ENCODE peak calls at places on chromosomes 13 and 19, in ten cellular contexts. One of them, this sample, is unnamed.

GRCh38 chr13:94305463-94305862 is 174.0 kb downstream of the DCT start:
- DNase-seq in uterus: no peak
- DNase-seq in mesendoderm: no peak
- DNase-seq in suprapubic skin: no peak
- DNase-seq in Caco-2: no peak
- DNase-seq in cardiac muscle cell: no peak
- DNase-seq in IMR-90: peak; percentile 90
- DNase-seq in thoracic aorta: no peak
- DNase-seq in vagina: no peak
- DNase-seq in left ventricle myocardium inferior: no peak
- DNase-seq in this sample: no peak

GRCh38 chr13:44212633-44213387 is 160.8 kb upstream of the SERP2 start:
- DNase-seq in uterus: no peak
- DNase-seq in mesendoderm: peak; percentile 84
- DNase-seq in suprapubic skin: no peak
- DNase-seq in Caco-2: peak; percentile 90
- DNase-seq in cardiac muscle cell: no peak
- DNase-seq in IMR-90: peak; percentile 77
- DNase-seq in thoracic aorta: no peak
- DNase-seq in vagina: no peak
- DNase-seq in left ventricle myocardium inferior: peak; percentile 61
- DNase-seq in this sample: no peak

GRCh38 chr13:113528798-113529180 is 38.3 kb upstream of the DCUN1D2 start:
- DNase-seq in uterus: no peak
- DNase-seq in mesendoderm: no peak
- DNase-seq in suprapubic skin: no peak
- DNase-seq in Caco-2: no peak
- DNase-seq in cardiac muscle cell: peak; percentile 67
- DNase-seq in IMR-90: no peak
- DNase-seq in thoracic aorta: no peak
- DNase-seq in vagina: no peak
- DNase-seq in left ventricle myocardium inferior: no peak
- DNase-seq in this sample: peak; percentile 38

GRCh38 chr13:84902243-84902642 is 897.0 kb downstream of the SLITRK6 start:
- DNase-seq in uterus: no peak
- DNase-seq in mesendoderm: no peak
- DNase-seq in suprapubic skin: no peak
- DNase-seq in Caco-2: no peak
- DNase-seq in cardiac muscle cell: no peak
- DNase-seq in IMR-90: no peak
- DNase-seq in thoracic aorta: no peak
- DNase-seq in vagina: no peak
- DNase-seq in left ventricle myocardium inferior: no peak
- DNase-seq in this sample: no peak

GRCh38 chr13:85261757-85262346 is 537.4 kb downstream of the SLITRK6 start:
- DNase-seq in uterus: no peak
- DNase-seq in mesendoderm: no peak
- DNase-seq in suprapubic skin: no peak
- DNase-seq in Caco-2: no peak
- DNase-seq in cardiac muscle cell: peak; percentile 28
- DNase-seq in IMR-90: peak; percentile 12
- DNase-seq in thoracic aorta: no peak
- DNase-seq in vagina: no peak
- DNase-seq in left ventricle myocardium inferior: no peak
- DNase-seq in this sample: no peak

GRCh38 chr19:16385821-16386220 is 61.2 kb downstream of the KLF2 start:
- DNase-seq in uterus: no peak
- DNase-seq in mesendoderm: no peak
- DNase-seq in suprapubic skin: no peak
- DNase-seq in Caco-2: no peak
- DNase-seq in cardiac muscle cell: no peak
- DNase-seq in IMR-90: no peak
- DNase-seq in thoracic aorta: no peak
- DNase-seq in vagina: no peak
- DNase-seq in left ventricle myocardium inferior: peak; percentile 9
- DNase-seq in this sample: no peak

GRCh38 chr19:52935434-52935833 is 12.2 kb upstream of the ZNF888 start:
- DNase-seq in uterus: no peak
- DNase-seq in mesendoderm: no peak
- DNase-seq in suprapubic skin: no peak
- DNase-seq in Caco-2: no peak
- DNase-seq in cardiac muscle cell: no peak
- DNase-seq in IMR-90: peak; percentile 58
- DNase-seq in thoracic aorta: no peak
- DNase-seq in vagina: no peak
- DNase-seq in left ventricle myocardium inferior: no peak
- DNase-seq in this sample: no peak

GRCh38 chr19:35272954-35273649 is 4.3 kb downstream of the USF2 start:
- DNase-seq in uterus: no peak
- DNase-seq in mesendoderm: no peak
- DNase-seq in suprapubic skin: no peak
- DNase-seq in Caco-2: no peak
- DNase-seq in cardiac muscle cell: no peak
- DNase-seq in IMR-90: no peak
- DNase-seq in thoracic aorta: no peak
- DNase-seq in vagina: no peak
- DNase-seq in left ventricle myocardium inferior: no peak
- DNase-seq in this sample: no peak

GRCh38 chr19:1529430-1529816 is 5.5 kb downstream of the PLK5 start:
- DNase-seq in uterus: no peak
- DNase-seq in mesendoderm: no peak
- DNase-seq in suprapubic skin: no peak
- DNase-seq in Caco-2: no peak
- DNase-seq in cardiac muscle cell: no peak
- DNase-seq in IMR-90: no peak
- DNase-seq in thoracic aorta: no peak
- DNase-seq in vagina: no peak
- DNase-seq in left ventricle myocardium inferior: no peak
- DNase-seq in this sample: no peak

GRCh38 chr13:50650936-50651638 is 192.4 kb downstream of the DLEU7 start:
- DNase-seq in uterus: no peak
- DNase-seq in mesendoderm: no peak
- DNase-seq in suprapubic skin: no peak
- DNase-seq in Caco-2: no peak
- DNase-seq in cardiac muscle cell: no peak
- DNase-seq in IMR-90: peak; percentile 46
- DNase-seq in thoracic aorta: no peak
- DNase-seq in vagina: no peak
- DNase-seq in left ventricle myocardium inferior: no peak
- DNase-seq in this sample: no peak

GRCh38 chr13:31896427-31896826 is 135.1 kb upstream of the FRY start:
- DNase-seq in uterus: no peak
- DNase-seq in mesendoderm: peak; percentile 13
- DNase-seq in suprapubic skin: no peak
- DNase-seq in Caco-2: no peak
- DNase-seq in cardiac muscle cell: no peak
- DNase-seq in IMR-90: peak; percentile 63
- DNase-seq in thoracic aorta: no peak
- DNase-seq in vagina: no peak
- DNase-seq in left ventricle myocardium inferior: peak; percentile 42
- DNase-seq in this sample: no peak

GRCh38 chr19:41691268-41691970 is 3.3 kb upstream of the CEACAM7 start:
- DNase-seq in uterus: no peak
- DNase-seq in mesendoderm: peak; percentile 8
- DNase-seq in suprapubic skin: no peak
- DNase-seq in Caco-2: peak; percentile 41
- DNase-seq in cardiac muscle cell: no peak
- DNase-seq in IMR-90: no peak
- DNase-seq in thoracic aorta: no peak
- DNase-seq in vagina: peak; percentile 72
- DNase-seq in left ventricle myocardium inferior: no peak
- DNase-seq in this sample: peak; percentile 50

GRCh38 chr19:39247701-39248664 is 673 bp downstream of the IFNL4 start:
- DNase-seq in uterus: no peak
- DNase-seq in mesendoderm: peak; percentile 29
- DNase-seq in suprapubic skin: no peak
- DNase-seq in Caco-2: no peak
- DNase-seq in cardiac muscle cell: peak; percentile 47
- DNase-seq in IMR-90: no peak
- DNase-seq in thoracic aorta: no peak
- DNase-seq in vagina: no peak
- DNase-seq in left ventricle myocardium inferior: no peak
- DNase-seq in this sample: no peak

GRCh38 chr13:94712812-94713555 is 639 bp upstream of the SOX21 start:
- DNase-seq in uterus: no peak
- DNase-seq in mesendoderm: peak; percentile 46
- DNase-seq in suprapubic skin: peak; percentile 60
- DNase-seq in Caco-2: peak; percentile 30
- DNase-seq in cardiac muscle cell: peak; percentile 72
- DNase-seq in IMR-90: peak; percentile 46
- DNase-seq in thoracic aorta: no peak
- DNase-seq in vagina: no peak
- DNase-seq in left ventricle myocardium inferior: no peak
- DNase-seq in this sample: no peak

GRCh38 chr19:47443331-47443730 is 24.0 kb upstream of the MEIS3 start:
- DNase-seq in uterus: no peak
- DNase-seq in mesendoderm: no peak
- DNase-seq in suprapubic skin: no peak
- DNase-seq in Caco-2: no peak
- DNase-seq in cardiac muscle cell: no peak
- DNase-seq in IMR-90: no peak
- DNase-seq in thoracic aorta: no peak
- DNase-seq in vagina: no peak
- DNase-seq in left ventricle myocardium inferior: no peak
- DNase-seq in this sample: no peak

GRCh38 chr19:39186391-39186790 is 10.4 kb upstream of the NCCRP1 start:
- DNase-seq in uterus: no peak
- DNase-seq in mesendoderm: no peak
- DNase-seq in suprapubic skin: no peak
- DNase-seq in Caco-2: no peak
- DNase-seq in cardiac muscle cell: no peak
- DNase-seq in IMR-90: no peak
- DNase-seq in thoracic aorta: no peak
- DNase-seq in vagina: no peak
- DNase-seq in left ventricle myocardium inferior: no peak
- DNase-seq in this sample: no peak

DNA sequence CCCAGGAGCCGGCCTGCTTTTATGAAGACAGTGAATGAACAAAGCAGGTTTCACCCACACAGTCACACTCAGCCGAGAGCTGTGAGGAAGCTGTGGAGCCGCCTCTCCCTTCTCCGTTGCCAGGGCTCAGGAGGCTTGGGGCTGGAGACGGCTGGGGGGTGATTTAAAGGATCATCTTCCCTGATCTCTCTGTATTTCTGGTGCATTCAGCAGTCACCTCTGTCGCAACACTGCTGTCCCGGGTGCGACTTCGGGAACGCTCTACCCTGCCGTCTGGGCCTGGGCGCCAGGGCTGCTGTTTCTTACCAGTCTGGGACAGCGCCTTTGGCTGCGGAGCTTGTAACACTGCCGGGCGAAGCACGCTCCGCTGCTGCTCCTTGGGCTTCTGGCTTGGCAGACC is 18.1 kb downstream of the CAPS start:
- DNase-seq in uterus: no peak
- DNase-seq in mesendoderm: no peak
- DNase-seq in suprapubic skin: no peak
- DNase-seq in Caco-2: no peak
- DNase-seq in cardiac muscle cell: no peak
- DNase-seq in IMR-90: no peak
- DNase-seq in thoracic aorta: no peak
- DNase-seq in vagina: no peak
- DNase-seq in left ventricle myocardium inferior: no peak
- DNase-seq in this sample: no peak
- H3K4me1 ChIP-seq in uterus: peaks cover 27% of the 10 kb centered on the region
- H3K4me1 ChIP-seq in mesendoderm: no peaks in the 10 kb centered on the region
- H3K4me1 ChIP-seq in suprapubic skin: peaks cover 23% of the 10 kb centered on the region
- H3K4me1 ChIP-seq in Caco-2: no peaks in the 10 kb centered on the region
- H3K4me1 ChIP-seq in cardiac muscle cell: no peaks in the 10 kb centered on the region
- H3K4me1 ChIP-seq in IMR-90: peaks cover 32% of the 10 kb centered on the region
- H3K4me1 ChIP-seq in thoracic aorta: peaks cover 4% of the 10 kb centered on the region
- H3K4me1 ChIP-seq in vagina: peaks cover 45% of the 10 kb centered on the region
- H3K4me1 ChIP-seq in left ventricle myocardium inferior: peaks cover 53% of the 10 kb centered on the region
- H3K4me1 ChIP-seq in this sample: no peaks in the 10 kb centered on the region

DNA sequence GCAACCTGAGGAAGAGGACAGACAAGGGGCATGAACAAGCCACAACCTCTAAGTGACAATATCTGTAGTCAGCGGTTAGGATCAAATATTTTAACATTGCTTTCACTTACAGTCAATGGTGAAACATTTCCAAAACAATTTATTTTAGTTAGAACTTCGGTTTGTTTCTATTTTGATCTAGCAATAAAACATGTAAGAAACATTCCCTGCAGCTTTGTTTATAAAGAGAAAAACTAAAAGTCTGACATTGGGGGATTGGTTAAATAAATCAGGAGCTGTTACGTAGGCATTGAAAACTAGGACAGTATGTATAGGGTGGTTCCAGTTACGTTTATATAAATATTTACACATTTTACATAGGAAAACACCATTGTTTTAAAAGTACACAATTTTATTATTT is 3.4 kb downstream of the URI1 start:
- DNase-seq in uterus: no peak
- DNase-seq in mesendoderm: no peak
- DNase-seq in suprapubic skin: no peak
- DNase-seq in Caco-2: no peak
- DNase-seq in cardiac muscle cell: no peak
- DNase-seq in IMR-90: peak; percentile 24
- DNase-seq in thoracic aorta: no peak
- DNase-seq in vagina: no peak
- DNase-seq in left ventricle myocardium inferior: no peak
- DNase-seq in this sample: no peak
- H3K4me1 ChIP-seq in uterus: no peaks in the 10 kb centered on the region
- H3K4me1 ChIP-seq in mesendoderm: no peaks in the 10 kb centered on the region
- H3K4me1 ChIP-seq in suprapubic skin: peaks cover 62% of the 10 kb centered on the region
- H3K4me1 ChIP-seq in Caco-2: peaks cover 16% of the 10 kb centered on the region
- H3K4me1 ChIP-seq in cardiac muscle cell: no peaks in the 10 kb centered on the region
- H3K4me1 ChIP-seq in IMR-90: peaks cover 8% of the 10 kb centered on the region
- H3K4me1 ChIP-seq in thoracic aorta: peaks cover 23% of the 10 kb centered on the region
- H3K4me1 ChIP-seq in vagina: peaks cover 67% of the 10 kb centered on the region
- H3K4me1 ChIP-seq in left ventricle myocardium inferior: peaks cover 46% of the 10 kb centered on the region
- H3K4me1 ChIP-seq in this sample: peaks cover 18% of the 10 kb centered on the region

DNA sequence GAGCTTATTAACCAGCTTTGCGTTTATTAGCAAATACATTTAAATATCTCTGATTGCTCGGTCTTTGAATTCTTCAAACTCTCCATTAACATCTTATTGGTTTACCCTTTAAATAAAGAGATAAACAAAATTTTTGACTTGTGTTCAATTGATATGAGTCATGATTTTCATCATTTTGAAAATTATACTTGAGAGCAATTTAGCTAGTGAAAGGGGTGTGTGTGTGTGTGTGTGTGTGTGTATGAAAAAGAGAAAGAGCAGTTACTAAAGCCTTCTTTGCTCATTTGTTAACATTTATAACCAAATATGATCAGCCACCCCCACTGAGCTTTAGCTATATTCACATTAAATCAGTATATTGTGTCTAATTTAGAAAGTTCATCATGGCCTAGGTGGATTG is 48.3 kb upstream of the FAM216B start:
- DNase-seq in uterus: no peak
- DNase-seq in mesendoderm: no peak
- DNase-seq in suprapubic skin: no peak
- DNase-seq in Caco-2: no peak
- DNase-seq in cardiac muscle cell: no peak
- DNase-seq in IMR-90: no peak
- DNase-seq in thoracic aorta: no peak
- DNase-seq in vagina: no peak
- DNase-seq in left ventricle myocardium inferior: no peak
- DNase-seq in this sample: no peak
- H3K4me1 ChIP-seq in uterus: no peaks in the 10 kb centered on the region
- H3K4me1 ChIP-seq in mesendoderm: peaks cover 1% of the 10 kb centered on the region
- H3K4me1 ChIP-seq in suprapubic skin: no peaks in the 10 kb centered on the region
- H3K4me1 ChIP-seq in Caco-2: no peaks in the 10 kb centered on the region
- H3K4me1 ChIP-seq in cardiac muscle cell: no peaks in the 10 kb centered on the region
- H3K4me1 ChIP-seq in IMR-90: no peaks in the 10 kb centered on the region
- H3K4me1 ChIP-seq in thoracic aorta: no peaks in the 10 kb centered on the region
- H3K4me1 ChIP-seq in vagina: no peaks in the 10 kb centered on the region
- H3K4me1 ChIP-seq in left ventricle myocardium inferior: no peaks in the 10 kb centered on the region
- H3K4me1 ChIP-seq in this sample: no peaks in the 10 kb centered on the region

GRCh38 chr19:2551172-2551863 is 75.4 kb downstream of the GADD45B start:
- DNase-seq in uterus: no peak
- DNase-seq in mesendoderm: no peak
- DNase-seq in suprapubic skin: no peak
- DNase-seq in Caco-2: no peak
- DNase-seq in cardiac muscle cell: no peak
- DNase-seq in IMR-90: no peak
- DNase-seq in thoracic aorta: no peak
- DNase-seq in vagina: no peak
- DNase-seq in left ventricle myocardium inferior: no peak
- DNase-seq in this sample: no peak
- H3K4me1 ChIP-seq in uterus: no peaks in the 10 kb centered on the region
- H3K4me1 ChIP-seq in mesendoderm: no peaks in the 10 kb centered on the region
- H3K4me1 ChIP-seq in suprapubic skin: peaks cover 32% of the 10 kb centered on the region
- H3K4me1 ChIP-seq in Caco-2: peaks cover 16% of the 10 kb centered on the region
- H3K4me1 ChIP-seq in cardiac muscle cell: peaks cover 11% of the 10 kb centered on the region
- H3K4me1 ChIP-seq in IMR-90: peaks cover 8% of the 10 kb centered on the region
- H3K4me1 ChIP-seq in thoracic aorta: peaks cover 19% of the 10 kb centered on the region
- H3K4me1 ChIP-seq in vagina: peaks cover 35% of the 10 kb centered on the region
- H3K4me1 ChIP-seq in left ventricle myocardium inferior: peaks cover 52% of the 10 kb centered on the region
- H3K4me1 ChIP-seq in this sample: peaks cover 19% of the 10 kb centered on the region

This sample was measured in ascending aorta.